ENCODE peak calls at places on chromosomes 16 and 17, in eight cellular contexts. K is PC-3, R is GM23248, C is HCT116, D is fibroblast of lung, H is H9, B is mesendoderm, G is neural progenitor cell. Y is an unnamed sample.

GRCh38 chr16:14564881-14565687 is 65.0 kb downstream of the PARN start:
- DNase-seq in K (peak; percentile 65), R (peak; percentile 12), C (no peak), D (peak; percentile 21), H (no peak), B (no peak), G (no peak), Y (no peak)

GRCh38 chr17:49343273-49343672 is 18.8 kb downstream of the ZNF652 start:
- DNase-seq in K (peak; percentile 15), R (peak; percentile 73), C (no peak), D (peak; percentile 89), H (no peak), B (no peak), G (no peak), Y (peak; percentile 42)

GRCh38 chr17:28226563-28226962 is 92.4 kb upstream of the TMEM97 start:
- DNase-seq in K (no peak), R (no peak), C (no peak), D (no peak), H (no peak), B (no peak), G (no peak), Y (no peak)

GRCh38 chr16:85162478-85163277 is 50.4 kb upstream of the CIBAR2 start:
- DNase-seq in K (no peak), R (peak; percentile 95), C (no peak), D (peak; percentile 87), H (no peak), B (no peak), G (no peak), Y (no peak)

GRCh38 chr16:4053663-4054479 is 62.4 kb downstream of the ADCY9 start:
- DNase-seq in K (peak; percentile 39), R (peak; percentile 93), C (peak; percentile 12), D (peak; percentile 80), H (no peak), B (no peak), G (no peak), Y (no peak)

GRCh38 chr17:7056386-7056785 is 12.5 kb upstream of the SLC16A11 start:
- DNase-seq in K (peak; percentile 46), R (peak; percentile 45), C (no peak), D (peak; percentile 53), H (no peak), B (no peak), G (no peak), Y (no peak)

GRCh38 chr16:47732122-47732805 is 271.1 kb downstream of the PHKB start:
- DNase-seq in K (peak; percentile 72), R (peak; percentile 73), C (peak; percentile 42), D (peak; percentile 99), H (no peak), B (peak; percentile 81), G (no peak), Y (no peak)

GRCh38 chr16:29825145-29826044 is 5.1 kb downstream of the MVP start:
- DNase-seq in K (peak; percentile 70), R (peak; percentile 89), C (no peak), D (peak; percentile 91), H (no peak), B (peak; percentile 47), G (peak; percentile 41), Y (no peak)

GRCh38 chr17:83203073-83203471 is 123.7 kb downstream of the METRNL start:
- DNase-seq in K (no peak), R (peak; percentile 99), C (no peak), D (peak; percentile 91), H (no peak), B (no peak), G (no peak), Y (no peak)

GRCh38 chr16:77618951-77619350 is 103.4 kb upstream of the NUDT7 start:
- DNase-seq in K (no peak), R (no peak), C (no peak), D (no peak), H (no peak), B (no peak), G (no peak), Y (no peak)

GRCh38 chr16:30755955-30756780 is 5.7 kb downstream of the CFAP119 start:
- DNase-seq in K (no peak), R (no peak), C (no peak), D (no peak), H (no peak), B (no peak), G (no peak), Y (no peak)

GRCh38 chr17:78819402-78819801 is 21.2 kb downstream of the USP36 start:
- DNase-seq in K (no peak), R (no peak), C (no peak), D (no peak), H (no peak), B (no peak), G (no peak), Y (no peak)

GRCh38 chr16:15636392-15636873 is 6.5 kb downstream of the MARF1 start:
- DNase-seq in K (no peak), R (no peak), C (no peak), D (no peak), H (no peak), B (no peak), G (no peak), Y (peak; percentile 57)

GRCh38 chr16:85649411-85649977 is 36.4 kb downstream of the GSE1 start:
- DNase-seq in K (no peak), R (no peak), C (no peak), D (no peak), H (no peak), B (no peak), G (no peak), Y (no peak)

GRCh38 chr16:4500283-4500682 is 24.1 kb downstream of the HMOX2 start:
- DNase-seq in K (peak; percentile 84), R (peak; percentile 92), C (peak; percentile 27), D (peak; percentile 88), H (no peak), B (peak; percentile 85), G (no peak), Y (no peak)

GRCh38 chr16:4521971-4522623 is 16.5 kb downstream of the CDIP1 start:
- DNase-seq in K (no peak), R (no peak), C (no peak), D (no peak), H (peak; percentile 49), B (no peak), G (peak; percentile 54), Y (no peak)

GRCh38 chr17:7262192-7263070 is at the start of gene CLDN7:
- DNase-seq in K (peak; percentile 85), R (no peak), C (peak; percentile 93), D (no peak), H (peak; percentile 99), B (peak; percentile 89), G (peak; percentile 37), Y (no peak)

GRCh38 chr16:9932000-9932399 is 250.2 kb downstream of the GRIN2A start:
- DNase-seq in K (no peak), R (no peak), C (no peak), D (no peak), H (no peak), B (no peak), G (no peak), Y (no peak)

GRCh38 chr17:56599093-56599492 is 5.6 kb downstream of the NOG start:
- DNase-seq in K (no peak), R (no peak), C (no peak), D (no peak), H (no peak), B (no peak), G (no peak), Y (no peak)

GRCh38 chr17:34305606-34306005 is 13.6 kb upstream of the CCL8 start:
- DNase-seq in K (no peak), R (no peak), C (no peak), D (peak; percentile 38), H (no peak), B (no peak), G (no peak), Y (no peak)

DNA sequence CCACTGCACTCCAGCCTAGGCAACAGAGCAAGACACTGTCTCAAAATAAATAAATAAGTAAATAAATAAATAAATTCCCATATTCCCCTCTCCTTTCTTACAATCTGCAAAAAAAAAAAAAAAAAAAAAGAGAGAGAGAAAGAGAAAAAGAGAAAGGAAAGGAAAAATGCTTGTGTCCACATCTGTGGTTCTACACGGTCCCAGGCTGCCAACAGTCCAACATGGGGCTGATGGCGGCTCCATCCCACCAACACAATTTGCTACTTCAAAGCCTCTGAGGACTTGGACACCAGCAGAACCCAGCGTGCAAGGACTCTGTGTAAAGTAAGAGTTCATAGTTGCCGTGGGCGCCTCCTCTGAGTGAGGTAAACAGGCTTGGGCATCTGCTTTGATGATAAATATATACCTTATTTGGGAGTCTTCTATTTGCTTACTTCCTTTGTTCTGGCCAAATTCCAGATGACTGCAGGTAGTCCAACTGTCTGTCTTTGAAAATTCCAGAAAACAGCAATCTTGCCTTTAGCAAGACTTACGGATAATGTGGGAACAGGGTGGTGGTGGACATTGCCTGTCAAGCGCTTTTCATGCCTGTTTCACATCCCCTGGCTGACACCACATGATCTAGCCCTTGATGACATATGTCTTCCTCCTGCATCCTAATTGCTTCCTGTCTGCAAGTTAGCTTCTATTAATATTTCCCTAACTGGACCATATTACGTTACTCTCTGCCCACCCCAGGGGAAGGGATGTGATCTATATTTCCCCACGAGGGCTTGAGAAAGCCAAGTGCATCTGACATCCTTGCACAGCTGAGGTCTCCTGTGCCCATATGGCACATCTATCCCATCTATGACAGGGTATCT is 10.1 kb downstream of the LITAF start:
- DNase-seq in K (peak; percentile 13), R (no peak), C (no peak), D (no peak), H (no peak), B (no peak), G (no peak), Y (peak; percentile 55)
- H3K79me2 ChIP-seq in K (no peaks in the 10 kb centered on the region), R (peaks cover 97% of the 10 kb centered on the region), C (peaks cover 63% of the 10 kb centered on the region), D (peaks cover 46% of the 10 kb centered on the region), H (peaks cover 3% of the 10 kb centered on the region), B (peaks cover 9% of the 10 kb centered on the region), G (peaks cover 91% of the 10 kb centered on the region), Y (no peaks in the 10 kb centered on the region)

GRCh38 chr17:70099267-70099666 is 24.2 kb downstream of the KCNJ16 start:
- DNase-seq in K (no peak), R (no peak), C (no peak), D (no peak), H (no peak), B (no peak), G (no peak), Y (peak; percentile 14)
- H3K79me2 ChIP-seq in K (no peaks in the 10 kb centered on the region), R (no peaks in the 10 kb centered on the region), C (no peaks in the 10 kb centered on the region), D (no peaks in the 10 kb centered on the region), H (no peaks in the 10 kb centered on the region), B (no peaks in the 10 kb centered on the region), G (no peaks in the 10 kb centered on the region), Y (no peaks in the 10 kb centered on the region)

GRCh38 chr17:77454560-77455095 is 313.9 kb downstream of the SEC14L1 start:
- DNase-seq in K (no peak), R (no peak), C (no peak), D (no peak), H (no peak), B (peak; percentile 40), G (no peak), Y (peak; percentile 65)
- H3K79me2 ChIP-seq in K (peaks cover 85% of the 10 kb centered on the region), R (peaks cover 95% of the 10 kb centered on the region), C (peaks cover 75% of the 10 kb centered on the region), D (peaks cover 99% of the 10 kb centered on the region), H (peaks cover 13% of the 10 kb centered on the region), B (peaks cover 74% of the 10 kb centered on the region), G (peaks cover 96% of the 10 kb centered on the region), Y (peaks cover 100% of the 10 kb centered on the region)

GRCh38 chr16:2209258-2210008 is 1.2 kb downstream of the BRICD5 start:
- DNase-seq in K (no peak), R (no peak), C (no peak), D (no peak), H (no peak), B (no peak), G (no peak), Y (no peak)
- H3K79me2 ChIP-seq in K (peaks cover 52% of the 10 kb centered on the region), R (peaks cover 40% of the 10 kb centered on the region), C (peaks cover 52% of the 10 kb centered on the region), D (peaks cover 25% of the 10 kb centered on the region), H (peaks cover 6% of the 10 kb centered on the region), B (peaks cover 23% of the 10 kb centered on the region), G (peaks cover 41% of the 10 kb centered on the region), Y (peaks cover 26% of the 10 kb centered on the region)